ENCODE peak calls at places on chromosomes 3 and 15, in eight cellular contexts. C is activated CD4-positive, alpha-beta T cell treated with anti-CD3 and anti-CD28 coated beads for 36 hours; V is activated T-cell treated with anti-CD3 and anti-CD28 coated beads, Interleukin-2, amount 50 U/mL, for 48 hours; U is psoas muscle; G is foreskin fibroblast; S is WTC11; A is WERI-Rb-1; T is KBM-7. L is an unnamed sample.

GRCh38 chr3:126253072-126253471 is 72.7 kb upstream of the ALDH1L1 start:
- DNase-seq in C (no peak), S (no peak), V (no peak), T (no peak), A (no peak), G (no peak), U (no peak), L (no peak)

GRCh38 chr3:127887321-127887720 is 27.7 kb upstream of the KBTBD12 start:
- DNase-seq in C (no peak), S (no peak), G (no peak), A (no peak), U (no peak), T (no peak), V (no peak), L (no peak)

GRCh38 chr15:25710184-25710583 is 152.9 kb downstream of the ATP10A start:
- DNase-seq in A (peak), U (peak), C (peak), G (no peak), S (peak), T (peak), V (peak), L (no peak)

GRCh38 chr3:118949113-118949760 is 85.4 kb downstream of the IGSF11 start:
- DNase-seq in U (no peak), C (no peak), T (no peak), S (no peak), A (no peak), V (no peak), G (no peak), L (no peak)

GRCh38 chr3:133928903-133929607 is 33.4 kb upstream of the RAB6B start:
- DNase-seq in G (no peak), S (no peak), T (no peak), V (no peak), C (no peak), A (no peak), U (no peak), L (no peak)

GRCh38 chr15:91561371-91562100 is 292.0 kb upstream of the SLCO3A1 start:
- DNase-seq in V (no peak), C (no peak), G (peak), A (no peak), S (no peak), U (peak), T (no peak), L (peak)

GRCh38 chr3:128814514-128815317 is 64.7 kb upstream of the ACAD9 start:
- DNase-seq in S (no peak), T (no peak), V (no peak), G (no peak), U (peak), C (no peak), A (no peak), L (no peak)

GRCh38 chr15:81337713-81338157 is 13.8 kb upstream of the STARD5 start:
- DNase-seq in C (no peak), A (no peak), G (no peak), V (no peak), S (no peak), T (no peak), U (no peak), L (no peak)

GRCh38 chr3:187185759-187186158 is 11.5 kb upstream of the RTP1 start:
- DNase-seq in G (no peak), S (peak), C (no peak), U (no peak), V (no peak), A (no peak), T (no peak), L (no peak)

GRCh38 chr3:170563712-170564423 is 22.0 kb downstream of the SLC7A14 start:
- DNase-seq in T (no peak), G (peak), U (no peak), S (no peak), C (peak), A (no peak), V (no peak), L (peak)

GRCh38 chr3:147574622-147575021 is 165.5 kb downstream of the ZIC1 start:
- DNase-seq in U (no peak), G (no peak), T (no peak), S (no peak), V (no peak), C (no peak), A (no peak), L (no peak)

GRCh38 chr3:138197058-138197457 is 10.0 kb downstream of the ARMC8 start:
- DNase-seq in T (peak), S (peak), V (no peak), A (no peak), U (no peak), C (peak), G (peak), L (no peak)

GRCh38 chr15:70355275-70355795 is 257.6 kb upstream of the TLE3 start:
- DNase-seq in G (no peak), V (no peak), C (no peak), S (no peak), T (no peak), U (no peak), A (no peak), L (no peak)

GRCh38 chr3:186514296-186515002 is 29.7 kb downstream of the CRYGS start:
- DNase-seq in T (peak), C (peak), G (no peak), S (peak), U (no peak), V (no peak), A (peak), L (no peak)

GRCh38 chr15:44099671-44100070 is 95.4 kb downstream of the FRMD5 start:
- DNase-seq in G (peak), V (no peak), S (no peak), C (no peak), U (no peak), T (no peak), A (no peak), L (no peak)

GRCh38 chr3:13686332-13686731 is 137.4 kb downstream of the FBLN2 start:
- DNase-seq in S (no peak), V (no peak), C (no peak), G (no peak), A (no peak), T (no peak), U (no peak), L (no peak)

GRCh38 chr15:44458429-44458828 is 31.0 kb downstream of the CTDSPL2 start:
- DNase-seq in C (no peak), S (no peak), T (no peak), V (no peak), A (no peak), G (no peak), U (no peak), L (no peak)

GRCh38 chr15:89823836-89824606 is 9.4 kb upstream of the ANPEP start:
- DNase-seq in V (no peak), T (no peak), A (no peak), G (no peak), U (no peak), S (no peak), C (no peak), L (no peak)

GRCh38 chr3:52068055-52068704 is 11.8 kb upstream of the DUSP7 start:
- DNase-seq in V (no peak), A (no peak), C (no peak), T (peak), S (no peak), G (peak), U (no peak), L (peak)

GRCh38 chr3:72317491-72317890 is 530.8 kb downstream of the SHQ1 start:
- DNase-seq in G (no peak), U (no peak), C (no peak), T (no peak), S (no peak), A (no peak), V (no peak), L (no peak)

GRCh38 chr15:82849556-82850241 is 40.3 kb downstream of the WHAMM start:
- DNase-seq in V (peak), S (peak), C (peak), G (peak), U (peak), A (peak), T (peak), L (peak)

GRCh38 chr3:135891121-135891520 is 74.4 kb upstream of the PPP2R3A start:
- DNase-seq in G (no peak), T (no peak), A (no peak), V (no peak), U (no peak), C (no peak), S (no peak), L (no peak)

GRCh38 chr3:134704556-134704955 is 53.7 kb upstream of the KY start:
- DNase-seq in V (no peak), G (no peak), C (no peak), U (no peak), T (no peak), A (no peak), S (no peak), L (no peak)

GRCh38 chr3:72950372-72950771 is 46.2 kb upstream of the PPP4R2 start:
- DNase-seq in T (no peak), A (no peak), U (no peak), C (no peak), S (no peak), V (no peak), G (no peak), L (no peak)

GRCh38 chr3:10524799-10525301 is 19.5 kb upstream of the ATP2B2 start:
- DNase-seq in T (no peak), G (no peak), U (no peak), S (no peak), A (no peak), V (peak), C (no peak), L (no peak)

GRCh38 chr15:86159436-86159835 is 79.8 kb downstream of the AGBL1 start:
- DNase-seq in V (no peak), U (no peak), G (no peak), T (no peak), C (no peak), A (no peak), S (no peak), L (no peak)

GRCh38 chr3:56467801-56468183 is 475 bp downstream of the ERC2 start:
- DNase-seq in T (no peak), A (peak), C (peak), V (peak), G (no peak), S (peak), U (no peak), L (no peak)

GRCh38 chr15:29698030-29698701 is 124.1 kb downstream of the TJP1 start:
- DNase-seq in V (no peak), C (no peak), T (no peak), G (peak), S (no peak), U (no peak), A (peak), L (no peak)

GRCh38 chr3:113270096-113270495 is 58.7 kb downstream of the BOC start:
- DNase-seq in U (no peak), T (no peak), A (no peak), V (no peak), C (no peak), S (no peak), G (no peak), L (no peak)

GRCh38 chr3:13500133-13500885 is 20.2 kb downstream of the HDAC11 start:
- DNase-seq in G (no peak), V (peak), T (no peak), A (peak), C (peak), S (peak), U (peak), L (no peak)

GRCh38 chr3:38020342-38020726 is 9.1 kb downstream of the PLCD1 start:
- DNase-seq in A (no peak), U (no peak), S (no peak), T (no peak), G (no peak), V (no peak), C (peak), L (no peak)

GRCh38 chr3:177105623-177106022 is 91.7 kb downstream of the TBL1XR1 start:
- DNase-seq in T (no peak), C (no peak), S (no peak), V (no peak), A (no peak), G (no peak), U (no peak), L (no peak)

GRCh38 chr3:126715432-126715831 is 11.4 kb downstream of the CHCHD6 start:
- DNase-seq in A (no peak), S (no peak), C (no peak), T (no peak), G (no peak), U (no peak), V (no peak), L (no peak)

GRCh38 chr3:111326144-111326995 is 215.6 kb upstream of the CD96 start:
- DNase-seq in T (no peak), A (no peak), V (no peak), G (peak), S (no peak), U (no peak), C (peak), L (peak)

GRCh38 chr15:60966316-60966715 is 262.8 kb downstream of the RORA start:
- DNase-seq in U (no peak), A (no peak), G (no peak), V (no peak), C (no peak), T (no peak), S (no peak), L (no peak)

L was measured in BJ.